ENCODE peak calls at places on chromosome 1, in nine cellular contexts. D, C, V, K, S, A, J, W and U are unnamed samples.

GRCh38 chr1:25685938-25686665 is 69.5 kb downstream of the MAN1C1 start:
- DNase-seq in C (no peak), W (no peak), S (no peak), K (no peak), J (no peak), D (no peak), A (no peak), V (no peak), U (no peak)

GRCh38 chr1:61287734-61288133 is 205.4 kb downstream of the NFIA start:
- DNase-seq in V (no peak), K (peak), W (no peak), J (no peak), S (peak), C (no peak), D (no peak), A (peak), U (no peak)

GRCh38 chr1:117815105-117815812 is 114.2 kb downstream of the GDAP2 start:
- DNase-seq in D (no peak), S (no peak), W (no peak), A (no peak), V (no peak), J (no peak), K (no peak), C (no peak), U (no peak)

GRCh38 chr1:48228156-48228555 is 5.6 kb downstream of the SLC5A9 start:
- DNase-seq in C (peak), W (peak), J (no peak), K (no peak), S (no peak), D (no peak), A (no peak), V (no peak), U (no peak)

GRCh38 chr1:3553166-3553939 is 58.0 kb downstream of the MEGF6 start:
- DNase-seq in C (no peak), S (no peak), D (no peak), A (peak), V (no peak), W (no peak), K (no peak), J (no peak), U (no peak)

GRCh38 chr1:201750120-201750519 is 78.8 kb upstream of the IPO9 start:
- DNase-seq in K (no peak), J (no peak), D (no peak), W (no peak), C (no peak), A (no peak), V (no peak), S (no peak), U (no peak)

GRCh38 chr1:5993553-5994510 is 1.6 kb upstream of the NPHP4 start:
- DNase-seq in C (no peak), V (no peak), W (peak), S (no peak), J (no peak), D (peak), A (peak), K (no peak), U (no peak)

GRCh38 chr1:2988256-2988655 is 33.0 kb upstream of the ACTRT2 start:
- DNase-seq in S (no peak), W (no peak), V (no peak), D (no peak), J (no peak), C (no peak), K (no peak), A (no peak), U (no peak)

GRCh38 chr1:169466259-169467230 is 19.2 kb downstream of the SLC19A2 start:
- DNase-seq in J (no peak), C (no peak), V (peak), S (peak), D (peak), K (no peak), W (peak), A (peak), U (no peak)